ENCODE peak calls at places on chromosomes 3 and 15, in nine cellular contexts. E is tibial nerve, I is nephron progenitor cell, W is WERI-Rb-1, X is brain microvascular endothelial cell, J is foreskin fibroblast, K is HFFc6, Z is HFF-Myc, Y is choroid plexus epithelial cell. H is an unnamed sample.
A peak's percentile ranks its signal among the peaks of the same experiment; 100 is the strongest.

GRCh38 chr15:29612096-29612495 is 210.2 kb downstream of the TJP1 start:
- DNase-seq in W (no peak), Y (peak; percentile 98), I (no peak), Z (no peak), J (peak; percentile 15), X (peak; percentile 96), E (no peak), K (peak; percentile 89), H (no peak)

GRCh38 chr15:80732148-80732547 is 37.0 kb downstream of the ABHD17C start:
- DNase-seq in J (no peak), Z (no peak), Y (no peak), E (no peak), X (no peak), W (peak; percentile 19), I (no peak), K (no peak), H (no peak)

GRCh38 chr3:114624676-114625181 is 330.9 kb downstream of the TIGIT start:
- DNase-seq in X (peak; percentile 98), W (no peak), J (peak; percentile 99), I (peak; percentile 6), Y (peak; percentile 99), Z (peak; percentile 91), E (peak; percentile 95), K (peak; percentile 97), H (no peak)

GRCh38 chr15:53171571-53171970 is 381.4 kb upstream of the ONECUT1 start:
- DNase-seq in X (no peak), W (no peak), J (no peak), Y (no peak), Z (no peak), I (no peak), K (no peak), E (no peak), H (no peak)

GRCh38 chr3:72957303-72957702 is 39.3 kb upstream of the PPP4R2 start:
- DNase-seq in E (peak; percentile 45), I (peak; percentile 7), Z (no peak), K (no peak), J (no peak), W (no peak), X (no peak), Y (no peak), H (no peak)

GRCh38 chr3:187734841-187735240 is 10.4 kb downstream of the BCL6 start:
- DNase-seq in Z (no peak), J (no peak), I (no peak), E (no peak), W (no peak), K (no peak), X (no peak), Y (peak; percentile 36), H (no peak)

GRCh38 chr3:190718691-190719090 is 143.8 kb downstream of the GMNC start:
- DNase-seq in E (no peak), Z (no peak), I (no peak), X (peak; percentile 36), Y (peak; percentile 77), K (peak; percentile 46), J (peak; percentile 18), W (no peak), H (no peak)

GRCh38 chr15:66963710-66964109 is 101.7 kb upstream of the SMAD3 start:
- DNase-seq in I (no peak), W (no peak), Z (no peak), K (no peak), Y (no peak), J (peak; percentile 23), X (no peak), E (no peak), H (no peak)

GRCh38 chr3:126488205-126488604 is 12.5 kb upstream of the ZXDC start:
- DNase-seq in W (no peak), X (no peak), Y (no peak), K (no peak), E (no peak), I (no peak), J (no peak), Z (no peak), H (no peak)

GRCh38 chr3:141076821-141077571 is 25.8 kb downstream of the SPSB4 start:
- DNase-seq in K (peak; percentile 9), W (peak; percentile 66), Z (no peak), Y (peak; percentile 74), J (peak; percentile 56), E (peak; percentile 57), I (peak; percentile 81), X (peak; percentile 73), H (no peak)

GRCh38 chr15:25391971-25392733 is 46.7 kb downstream of the UBE3A start:
- DNase-seq in Z (peak; percentile 17), K (peak; percentile 85), Y (peak; percentile 69), E (no peak), X (peak; percentile 49), J (peak; percentile 89), I (no peak), W (no peak), H (no peak)

GRCh38 chr3:169432692-169433432 is 230.7 kb downstream of the MECOM start:
- DNase-seq in E (no peak), Z (no peak), X (no peak), J (no peak), W (no peak), Y (no peak), I (no peak), K (no peak), H (no peak)

GRCh38 chr15:78364233-78364632 is 24.1 kb downstream of the CRABP1 start:
- DNase-seq in W (no peak), I (no peak), E (no peak), Y (no peak), Z (no peak), K (no peak), X (no peak), J (peak; percentile 82), H (no peak)

GRCh38 chr3:40313975-40314860 is 4.7 kb downstream of the EIF1B start:
- DNase-seq in X (no peak), W (no peak), E (peak; percentile 18), I (no peak), Y (no peak), J (peak; percentile 58), Z (no peak), K (peak; percentile 9), H (no peak)

GRCh38 chr15:61441901-61442300 is 212.8 kb upstream of the RORA start:
- DNase-seq in Y (no peak), K (no peak), X (no peak), Z (no peak), J (peak; percentile 52), I (no peak), E (no peak), W (no peak), H (no peak)

GRCh38 chr3:72343078-72343477 is 505.2 kb downstream of the SHQ1 start:
- DNase-seq in Y (peak; percentile 48), K (peak; percentile 25), Z (no peak), E (no peak), W (no peak), X (peak; percentile 26), J (peak; percentile 55), I (no peak), H (no peak)

GRCh38 chr3:111252795-111253194 is 181.2 kb downstream of the NECTIN3 start:
- DNase-seq in E (no peak), W (no peak), J (peak; percentile 67), K (peak; percentile 56), Y (peak; percentile 81), I (no peak), Z (no peak), X (peak; percentile 39), H (no peak)
- TF ChIP-seq CTCF in E (no peak), W (no peak), J (no peak), K (peak; percentile 40), Y (peak; percentile 36), I (no peak), Z (peak; percentile 5), X (peak; percentile 23), H (no peak)

GRCh38 chr3:134039161-134039862 is 9.6 kb upstream of the SLCO2A1 start:
- DNase-seq in E (no peak), I (peak; percentile 29), K (no peak), X (no peak), J (no peak), Y (no peak), Z (no peak), W (peak; percentile 51), H (no peak)
- TF ChIP-seq CTCF in E (no peak), I (no peak), K (no peak), X (peak; percentile 36), J (no peak), Y (peak; percentile 16), Z (peak; percentile 21), W (peak; percentile 88), H (peak; percentile 19)

GRCh38 chr3:156175570-156175969 is 55.2 kb downstream of the KCNAB1 start:
- DNase-seq in Y (no peak), I (no peak), J (no peak), K (no peak), W (no peak), Z (no peak), X (no peak), E (no peak), H (no peak)

GRCh38 chr3:156172536-156172935 is 52.2 kb downstream of the KCNAB1 start:
- DNase-seq in J (no peak), K (no peak), X (no peak), Z (no peak), Y (no peak), I (no peak), E (no peak), W (no peak), H (no peak)

GRCh38 chr3:156176629-156177210 is 56.3 kb downstream of the KCNAB1 start:
- DNase-seq in Y (no peak), K (no peak), Z (no peak), I (no peak), W (no peak), J (no peak), X (no peak), E (no peak), H (no peak)

GRCh38 chr3:156176048-156176447 is 55.7 kb downstream of the KCNAB1 start:
- DNase-seq in W (no peak), I (no peak), X (no peak), Y (no peak), E (no peak), Z (no peak), K (no peak), J (no peak), H (no peak)

GRCh38 chr3:156174229-156174847 is 54.0 kb downstream of the KCNAB1 start:
- DNase-seq in Y (peak; percentile 77), J (peak; percentile 71), W (no peak), E (no peak), Z (peak; percentile 46), K (peak; percentile 17), X (peak; percentile 39), I (no peak), H (no peak)
- TF ChIP-seq CTCF in Y (peak; percentile 62), J (peak; percentile 47), W (peak; percentile 36), E (peak; percentile 42), Z (peak; percentile 51), K (peak; percentile 30), X (peak; percentile 60), I (peak; percentile 19), H (peak; percentile 23)

DNA sequence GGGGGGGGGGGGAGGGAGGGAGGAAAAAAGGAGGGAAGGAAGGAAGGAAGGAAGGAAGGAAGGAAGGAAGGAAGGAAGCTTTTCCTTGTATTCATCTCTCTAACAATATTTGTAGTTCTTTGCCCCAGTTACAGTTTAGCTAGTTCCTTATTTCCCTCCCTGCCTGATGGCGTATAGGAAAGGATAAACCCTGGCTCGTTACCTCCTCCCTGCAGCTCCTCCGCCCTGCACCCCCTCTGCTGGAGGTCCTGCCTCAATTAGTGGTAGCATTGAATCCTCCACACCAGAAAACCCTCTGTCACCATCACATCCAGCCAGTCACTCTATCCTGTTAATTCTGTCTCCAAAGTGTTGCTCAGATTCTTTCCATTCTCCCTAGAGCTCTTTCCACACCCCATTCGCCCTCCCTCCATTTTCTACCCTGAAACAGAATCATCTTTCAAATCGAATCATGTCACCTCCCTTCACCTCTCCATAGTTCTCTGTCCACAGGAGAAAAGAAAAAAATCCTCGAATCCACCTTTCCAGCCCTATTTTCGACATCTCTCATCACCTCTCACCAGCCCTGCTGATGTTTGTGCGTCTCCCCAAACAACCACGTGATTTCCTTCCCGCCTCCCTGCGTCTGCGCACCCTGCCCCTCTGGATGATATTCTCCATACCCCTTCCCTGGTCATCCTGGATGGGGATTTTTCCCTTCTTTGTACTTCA is 36.8 kb downstream of the MAP3K13 start:
- DNase-seq in E (no peak), W (no peak), Y (no peak), X (no peak), I (no peak), Z (no peak), K (no peak), J (no peak), H (no peak)
- TF ChIP-seq CTCF in E (no peak), W (no peak), Y (no peak), X (no peak), I (no peak), Z (no peak), K (no peak), J (no peak), H (no peak)

H was measured in GM13977.